ENCODE peak calls at places on chromosomes 5 and 9, in eight cellular contexts. B is tibial artery; T is heart left ventricle; I is IMR-90; F is CD8-positive, alpha-beta T cell; D is pancreas; P is psoas muscle; E is mucosa of descending colon. X is an unnamed sample. For H3K4me1, the result is how much of the 10 kb centered on the place peaks cover.

GRCh38 chr5:10330511-10331105 is 22.9 kb upstream of the MARCHF6 start:
- DNase-seq in E (peak), I (no peak), T (no peak), P (peak), B (peak), F (peak), D (no peak), X (no peak)

GRCh38 chr5:176420972-176421544 is 4.7 kb upstream of the CLTB start:
- DNase-seq in P (no peak), B (no peak), D (no peak), I (no peak), T (no peak), F (no peak), E (no peak), X (no peak)

GRCh38 chr5:91329273-91329672 is 53.8 kb downstream of the ARRDC3 start:
- DNase-seq in T (no peak), D (no peak), E (no peak), P (no peak), F (no peak), B (no peak), I (no peak), X (no peak)

GRCh38 chr5:144205141-144205551 is 34.5 kb downstream of the KCTD16 start:
- DNase-seq in T (no peak), E (no peak), P (peak), D (peak), F (no peak), I (peak), B (peak), X (no peak)

GRCh38 chr5:107519900-107520354 is 150.8 kb downstream of the EFNA5 start:
- DNase-seq in P (no peak), I (peak), T (no peak), E (no peak), F (no peak), B (no peak), D (no peak), X (no peak)

GRCh38 chr9:121310571-121310970 is 42.6 kb downstream of the GSN start:
- DNase-seq in B (no peak), I (no peak), P (no peak), D (no peak), T (no peak), F (no peak), E (no peak), X (no peak)

GRCh38 chr9:80615964-80616363 is 1044.2 kb downstream of the TLE4 start:
- DNase-seq in T (no peak), E (no peak), I (peak), P (no peak), D (no peak), F (no peak), B (no peak), X (no peak)

GRCh38 chr5:63919763-63920478 is 42.3 kb downstream of the HTR1A start:
- DNase-seq in B (no peak), D (peak), F (no peak), I (no peak), E (no peak), P (no peak), T (no peak), X (no peak)

GRCh38 chr5:78095119-78095518 is 199.4 kb downstream of the AP3B1 start:
- DNase-seq in F (no peak), T (no peak), D (no peak), P (no peak), B (no peak), I (no peak), E (no peak), X (no peak)

GRCh38 chr5:3741372-3741770 is 145.7 kb downstream of the IRX1 start:
- DNase-seq in D (no peak), B (no peak), I (no peak), P (no peak), T (no peak), F (no peak), E (no peak), X (no peak)

GRCh38 chr5:27158775-27159174 is 120.4 kb upstream of the CDH9 start:
- DNase-seq in P (no peak), I (no peak), D (no peak), F (no peak), T (no peak), B (no peak), E (no peak), X (no peak)

GRCh38 chr5:173328896-173329369 is 719 bp upstream of the STC2 start:
- DNase-seq in E (no peak), F (no peak), B (no peak), P (no peak), I (peak), D (peak), T (no peak), X (no peak)

GRCh38 chr9:95025213-95026170 is 292.0 kb downstream of the FANCC start:
- DNase-seq in P (peak), T (peak), I (peak), B (peak), D (peak), E (peak), F (no peak), X (no peak)

GRCh38 chr9:94126844-94127243 is 42.6 kb downstream of the PTPDC1 start:
- DNase-seq in D (no peak), B (no peak), P (no peak), T (no peak), E (no peak), F (no peak), I (no peak), X (no peak)

GRCh38 chr9:129027685-129028191 is 393 bp downstream of the SH3GLB2 start:
- DNase-seq in P (no peak), T (no peak), D (no peak), F (no peak), I (no peak), B (peak), E (peak), X (peak)

GRCh38 chr9:76400534-76401096 is 6.4 kb upstream of the RFK start:
- DNase-seq in D (no peak), T (no peak), I (peak), E (no peak), B (no peak), F (no peak), P (no peak), X (no peak)

GRCh38 chr5:75324791-75325190 is 12.2 kb upstream of the HMGCR start:
- DNase-seq in D (no peak), B (no peak), E (no peak), F (no peak), P (no peak), T (no peak), I (no peak), X (no peak)

GRCh38 chr9:89864257-89864656 is 259.4 kb downstream of the GADD45G start:
- DNase-seq in F (no peak), E (no peak), T (no peak), I (no peak), D (no peak), B (peak), P (no peak), X (no peak)

GRCh38 chr5:73663860-73664240 is 37.9 kb downstream of the ARHGEF28 start:
- DNase-seq in E (no peak), D (peak), I (no peak), F (no peak), P (no peak), B (no peak), T (no peak), X (no peak)

GRCh38 chr5:55923873-55924500 is 70.8 kb downstream of the IL6ST start:
- DNase-seq in P (no peak), F (no peak), E (no peak), I (no peak), B (no peak), T (no peak), D (no peak), X (no peak)

GRCh38 chr9:134562146-134562753 is 79.4 kb upstream of the COL5A1 start:
- DNase-seq in E (no peak), F (no peak), D (no peak), B (no peak), P (no peak), T (no peak), I (peak), X (no peak)

GRCh38 chr9:89679581-89679980 is 74.8 kb downstream of the GADD45G start:
- DNase-seq in B (no peak), F (no peak), I (no peak), T (no peak), P (no peak), D (no peak), E (no peak), X (no peak)

GRCh38 chr5:164181604-164182003 is 676.2 kb downstream of the MAT2B start:
- DNase-seq in T (no peak), I (no peak), P (no peak), E (no peak), D (no peak), B (no peak), F (no peak), X (no peak)

GRCh38 chr9:85723220-85723619 is 18.5 kb downstream of the AGTPBP1 start:
- DNase-seq in B (no peak), I (no peak), F (peak), T (no peak), D (no peak), P (no peak), E (peak), X (peak)

GRCh38 chr9:22975921-22976320 is 529.3 kb downstream of the DMRTA1 start:
- DNase-seq in T (no peak), E (no peak), I (peak), P (no peak), B (no peak), F (no peak), D (no peak), X (no peak)

GRCh38 chr9:31153250-31153840 is 1231.1 kb upstream of the ACO1 start:
- DNase-seq in F (no peak), I (no peak), D (no peak), B (no peak), P (no peak), T (no peak), E (no peak), X (no peak)

GRCh38 chr5:173981362-173981761 is 7.6 kb upstream of the C5orf47 start:
- DNase-seq in I (no peak), B (no peak), F (no peak), E (no peak), P (no peak), T (no peak), D (no peak), X (no peak)

GRCh38 chr9:133612051-133612450 is 2.9 kb upstream of the FAM163B start:
- DNase-seq in B (no peak), T (no peak), I (no peak), P (no peak), D (no peak), E (no peak), F (no peak), X (no peak)

GRCh38 chr5:142797420-142797819 is 27.2 kb downstream of the ARHGAP26 start:
- DNase-seq in T (no peak), I (no peak), D (no peak), P (no peak), B (no peak), F (no peak), E (no peak), X (no peak)

GRCh38 chr5:61440596-61440995 is 108.5 kb downstream of the ZSWIM6 start:
- DNase-seq in E (no peak), F (no peak), I (no peak), T (no peak), D (no peak), B (no peak), P (no peak), X (no peak)

GRCh38 chr5:110996742-110997141 is 74.8 kb upstream of the TSLP start:
- DNase-seq in F (no peak), T (no peak), E (no peak), B (no peak), P (no peak), I (no peak), D (no peak), X (no peak)

GRCh38 chr9:113677569-113677968 is 198.5 kb upstream of the ZNF618 start:
- DNase-seq in P (no peak), F (no peak), B (no peak), I (no peak), E (no peak), D (no peak), T (no peak), X (no peak)

GRCh38 chr9:113675475-113675941 is 200.6 kb upstream of the ZNF618 start:
- DNase-seq in D (peak), F (no peak), E (peak), P (peak), B (peak), I (peak), T (peak), X (no peak)

GRCh38 chr9:113677057-113677456 is 199.1 kb upstream of the ZNF618 start:
- DNase-seq in I (no peak), E (no peak), B (no peak), F (no peak), T (no peak), D (no peak), P (no peak), X (no peak)

GRCh38 chr9:113678874-113679273 is 197.2 kb upstream of the ZNF618 start:
- DNase-seq in B (no peak), F (no peak), D (no peak), E (no peak), P (no peak), T (no peak), I (no peak), X (no peak)

GRCh38 chr9:113678119-113678861 is 197.8 kb upstream of the ZNF618 start:
- DNase-seq in I (no peak), D (no peak), E (peak), P (no peak), F (no peak), B (no peak), T (no peak), X (no peak)
- H3K4me1 ChIP-seq in I (under half), D (under half), E (under half), P (under half), F (under half), B (under half), T (under half), X (under half)

GRCh38 chr5:14699807-14700400 is 35.4 kb downstream of the OTULIN start:
- DNase-seq in E (no peak), T (no peak), D (no peak), I (no peak), B (no peak), F (no peak), P (no peak), X (no peak)
- H3K4me1 ChIP-seq in E (under half), T (under half), D (under half), I (under half), B (under half), F (under half), P (under half), X (under half)

GRCh38 chr9:109120204-109120789 is 550 bp upstream of the TMEM245 start:
- DNase-seq in T (no peak), P (no peak), E (no peak), D (no peak), I (no peak), F (no peak), B (no peak), X (no peak)
- H3K4me1 ChIP-seq in T (under half), P (under half), E (under half), D (under half), I (under half), F (under half), B (under half), X (under half)

GRCh38 chr5:963310-963672 is 45.3 kb upstream of the NKD2 start:
- DNase-seq in P (no peak), E (no peak), I (no peak), D (no peak), T (no peak), B (no peak), F (peak), X (no peak)
- H3K4me1 ChIP-seq in P (under half), E (under half), I (under half), D (under half), T (under half), B (under half), F (under half), X (under half)

GRCh38 chr5:154508114-154508513 is 30.1 kb upstream of the HAND1 start:
- DNase-seq in T (no peak), F (no peak), P (no peak), I (no peak), E (no peak), B (no peak), D (no peak), X (no peak)

GRCh38 chr5:154506049-154506715 is 28.2 kb upstream of the HAND1 start:
- DNase-seq in I (no peak), D (no peak), B (no peak), F (no peak), T (no peak), P (no peak), E (no peak), X (no peak)

GRCh38 chr5:154505567-154505966 is 27.5 kb upstream of the HAND1 start:
- DNase-seq in I (no peak), F (no peak), T (no peak), E (no peak), B (no peak), P (no peak), D (no peak), X (no peak)

GRCh38 chr5:154503698-154504039 is 25.6 kb upstream of the HAND1 start:
- DNase-seq in I (no peak), E (no peak), T (no peak), F (no peak), D (no peak), P (no peak), B (no peak), X (no peak)

DNA sequence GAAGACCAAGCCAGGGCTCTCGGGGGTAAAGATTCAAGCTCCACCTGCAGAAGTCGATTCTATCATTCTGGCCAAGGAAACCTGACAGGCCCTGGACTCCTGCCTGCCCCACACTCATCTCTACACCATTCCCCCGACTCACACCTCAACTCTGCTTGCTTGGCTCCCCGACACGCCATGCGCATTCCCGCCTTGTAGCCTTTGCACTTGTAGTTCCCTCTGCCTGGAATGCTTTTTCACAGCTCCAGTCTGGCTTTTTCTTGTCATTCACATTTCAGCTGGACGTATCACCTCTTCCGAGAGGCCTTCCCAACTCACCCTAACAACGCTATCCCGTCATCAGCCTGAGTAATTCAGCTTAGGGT is 28.7 kb upstream of the HAND1 start:
- DNase-seq in T (no peak), E (no peak), D (no peak), F (no peak), I (no peak), P (no peak), B (no peak), X (no peak)
- H3K4me1 ChIP-seq in T (under half), E (under half), D (under half), F (under half), I (under half), P (under half), B (under half), X (under half)

GRCh38 chr9:68501159-68501506 is 39.5 kb downstream of the TMEM252 start:
- DNase-seq in D (no peak), E (no peak), P (no peak), T (no peak), I (peak), B (no peak), F (no peak), X (no peak)

GRCh38 chr9:68502279-68502678 is 38.4 kb downstream of the TMEM252 start:
- DNase-seq in T (no peak), B (no peak), F (no peak), P (no peak), E (no peak), D (no peak), I (no peak), X (no peak)

GRCh38 chr9:68497629-68498028 is 43.1 kb downstream of the TMEM252 start:
- DNase-seq in F (no peak), T (no peak), I (no peak), D (no peak), E (no peak), B (no peak), P (no peak), X (no peak)

GRCh38 chr9:68498816-68499215 is 41.9 kb downstream of the TMEM252 start:
- DNase-seq in E (no peak), T (no peak), P (no peak), D (no peak), B (no peak), I (no peak), F (no peak), X (no peak)

GRCh38 chr9:68500457-68501158 is 40.1 kb downstream of the TMEM252 start:
- DNase-seq in B (no peak), P (no peak), E (no peak), T (no peak), I (peak), F (no peak), D (no peak), X (no peak)
- H3K4me1 ChIP-seq in B (under half), P (under half), E (under half), T (under half), I (under half), F (under half), D (under half), X (under half)

GRCh38 chr5:159426694-159427093 is 96.4 kb upstream of the IL12B start:
- DNase-seq in E (no peak), P (no peak), T (no peak), F (no peak), B (no peak), I (no peak), D (no peak), X (no peak)

GRCh38 chr5:159427180-159428012 is 97.1 kb upstream of the IL12B start:
- DNase-seq in I (no peak), P (no peak), B (no peak), D (no peak), F (no peak), T (no peak), E (no peak), X (no peak)

GRCh38 chr5:159435855-159436254 is 105.6 kb upstream of the IL12B start:
- DNase-seq in I (no peak), P (no peak), D (no peak), T (no peak), E (no peak), F (no peak), B (no peak), X (no peak)

DNA sequence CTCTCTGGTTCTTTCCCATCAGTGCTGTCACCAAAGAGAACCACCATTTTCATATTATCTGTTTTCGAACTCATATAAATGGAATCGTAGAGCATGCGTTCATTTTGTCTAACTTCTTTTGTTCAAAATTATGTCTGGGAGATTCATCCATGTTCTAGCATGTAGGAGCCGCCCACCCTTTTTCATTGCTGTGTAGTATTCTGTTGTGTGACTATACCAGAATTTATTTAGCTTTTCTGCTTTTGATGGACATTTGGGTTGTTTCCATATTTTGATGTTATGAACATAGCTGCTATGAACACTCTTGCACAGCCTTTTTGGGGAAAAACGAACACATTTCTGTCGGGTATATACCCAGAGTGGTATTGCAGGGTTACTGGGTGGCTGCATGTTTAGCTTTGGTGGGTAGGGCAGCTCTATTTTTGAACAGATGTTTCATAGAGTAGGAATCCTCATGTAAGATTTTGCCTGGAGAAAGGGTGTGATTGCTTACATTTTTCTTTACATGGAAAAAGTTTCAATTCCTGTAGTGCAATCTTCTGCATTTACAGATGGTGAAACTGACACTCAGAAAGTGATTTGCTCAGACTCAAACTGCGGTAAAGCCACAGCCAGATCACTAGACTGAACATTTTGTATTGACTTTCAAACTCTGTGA is 100.2 kb upstream of the IL12B start:
- DNase-seq in D (no peak), E (no peak), I (no peak), F (no peak), B (no peak), P (no peak), T (no peak), X (no peak)
- H3K4me1 ChIP-seq in D (under half), E (under half), I (under half), F (under half), B (under half), P (under half), T (under half), X (under half)

GRCh38 chr5:33337621-33337960 is 103.2 kb upstream of the TARS1 start:
- DNase-seq in E (peak), P (no peak), I (no peak), D (no peak), T (no peak), B (no peak), F (no peak), X (no peak)

GRCh38 chr5:33339413-33339812 is 101.4 kb upstream of the TARS1 start:
- DNase-seq in E (no peak), I (no peak), D (no peak), T (no peak), F (no peak), P (no peak), B (no peak), X (no peak)

GRCh38 chr5:33334829-33335228 is 105.9 kb upstream of the TARS1 start:
- DNase-seq in P (no peak), I (no peak), E (no peak), F (no peak), B (no peak), D (no peak), T (no peak), X (no peak)

GRCh38 chr5:33338336-33339110 is 102.2 kb upstream of the TARS1 start:
- DNase-seq in P (no peak), B (no peak), D (no peak), E (no peak), F (no peak), I (no peak), T (no peak), X (no peak)

GRCh38 chr5:33336911-33337620 is 103.7 kb upstream of the TARS1 start:
- DNase-seq in F (no peak), E (no peak), T (no peak), I (peak), B (no peak), D (no peak), P (no peak), X (no peak)
- H3K4me1 ChIP-seq in F (under half), E (under half), T (under half), I (under half), B (under half), D (under half), P (under half), X (under half)

X was measured in CD8-positive, alpha-beta memory T cell.